ENCODE peak calls at places on chromosomes 7 and 10, in eight cellular contexts. G is stimulated activated naive CD8-positive, alpha-beta T cell treated with anti-CD3 and anti-CD28 coated beads, Interleukin-15, Interleukin-2, amounts not matched to agents 100 U/mL and 50 U/mL, for 24 hours; L is naive thymus-derived CD8-positive, alpha-beta T cell; Y is hepatic stellate cell; H is cerebellum; U is HFF-Myc; P is NCI-H2107; R is caudate nucleus. J is an unnamed sample.

GRCh38 chr10:103231047-103231551 is 14.6 kb upstream of the RPEL1 start:
- DNase-seq in G (no peak), L (no peak), Y (peak; percentile 71), H (no peak), U (peak; percentile 73), P (no peak), R (no peak), J (no peak)

GRCh38 chr10:30863516-30864210 is 168.0 kb downstream of the ZNF438 start:
- DNase-seq in G (no peak), L (no peak), Y (no peak), H (no peak), U (no peak), P (no peak), R (no peak), J (no peak)

GRCh38 chr10:111698711-111699110 is 484.9 kb downstream of the GPAM start:
- DNase-seq in G (no peak), L (no peak), Y (no peak), H (no peak), U (no peak), P (no peak), R (no peak), J (no peak)

GRCh38 chr10:59175538-59176240 is 754 bp upstream of the PHYHIPL start:
- DNase-seq in G (no peak), L (no peak), Y (no peak), H (peak; percentile 57), U (no peak), P (no peak), R (peak; percentile 18), J (no peak)

GRCh38 chr7:140610204-140611165 is 30.1 kb downstream of the DENND2A start:
- DNase-seq in G (no peak), L (no peak), Y (no peak), H (no peak), U (no peak), P (no peak), R (no peak), J (no peak)

GRCh38 chr7:69002416-69002815 is 595.9 kb upstream of the AUTS2 start:
- DNase-seq in G (no peak), L (no peak), Y (no peak), H (no peak), U (no peak), P (no peak), R (no peak), J (no peak)

GRCh38 chr7:125828153-125828690 is 898.6 kb upstream of the POT1 start:
- DNase-seq in G (no peak), L (no peak), Y (no peak), H (no peak), U (no peak), P (no peak), R (no peak), J (no peak)

GRCh38 chr10:77673515-77674140 is 36.0 kb upstream of the KCNMA1 start:
- DNase-seq in G (no peak), L (no peak), Y (no peak), H (no peak), U (no peak), P (no peak), R (no peak), J (no peak)

GRCh38 chr7:40721344-40721949 is 586.6 kb downstream of the SUGCT start:
- DNase-seq in G (no peak), L (no peak), Y (no peak), H (peak; percentile 29), U (no peak), P (no peak), R (no peak), J (no peak)

GRCh38 chr7:21944616-21945373 is 904 bp downstream of the CDCA7L start:
- DNase-seq in G (peak; percentile 57), L (no peak), Y (no peak), H (peak; percentile 59), U (no peak), P (peak; percentile 46), R (no peak), J (peak; percentile 32)

GRCh38 chr10:23157239-23157661 is 34.9 kb upstream of the PTF1A start:
- DNase-seq in G (no peak), L (no peak), Y (no peak), H (no peak), U (no peak), P (no peak), R (no peak), J (no peak)

GRCh38 chr10:112265745-112266144 is 17.5 kb upstream of the TECTB start:
- DNase-seq in G (no peak), L (no peak), Y (no peak), H (no peak), U (no peak), P (no peak), R (no peak), J (no peak)

GRCh38 chr7:78279035-78279434 is 480.5 kb downstream of the PHTF2 start:
- DNase-seq in G (no peak), L (no peak), Y (peak; percentile 23), H (no peak), U (peak; percentile 40), P (no peak), R (no peak), J (no peak)

GRCh38 chr7:100401811-100402210 is 26.7 kb downstream of the ZCWPW1 start:
- DNase-seq in G (no peak), L (no peak), Y (no peak), H (peak; percentile 87), U (no peak), P (no peak), R (no peak), J (no peak)

GRCh38 chr10:77360121-77360520 is 277.5 kb downstream of the KCNMA1 start:
- DNase-seq in G (no peak), L (no peak), Y (peak; percentile 41), H (no peak), U (no peak), P (no peak), R (no peak), J (no peak)

GRCh38 chr7:30331338-30331737 is 46.9 kb downstream of the ZNRF2 start:
- DNase-seq in G (no peak), L (no peak), Y (no peak), H (no peak), U (no peak), P (no peak), R (no peak), J (no peak)

GRCh38 chr10:21831986-21832735 is 171.4 kb downstream of the DNAJC1 start:
- DNase-seq in G (no peak), L (no peak), Y (peak; percentile 9), H (no peak), U (no peak), P (no peak), R (no peak), J (no peak)

GRCh38 chr7:107196834-107197610 is 28.2 kb downstream of the HBP1 start:
- DNase-seq in G (no peak), L (no peak), Y (no peak), H (no peak), U (no peak), P (no peak), R (no peak), J (no peak)

GRCh38 chr7:70849580-70850235 is 282.2 kb upstream of the GALNT17 start:
- DNase-seq in G (no peak), L (no peak), Y (no peak), H (no peak), U (no peak), P (no peak), R (no peak), J (no peak)

GRCh38 chr10:69446650-69447151 is 4.6 kb upstream of the TSPAN15 start:
- DNase-seq in G (no peak), L (no peak), Y (peak; percentile 63), H (no peak), U (peak; percentile 55), P (no peak), R (no peak), J (no peak)

GRCh38 chr10:85262992-85263391 is 934.6 kb downstream of the CCSER2 start:
- DNase-seq in G (no peak), L (no peak), Y (no peak), H (no peak), U (no peak), P (no peak), R (no peak), J (no peak)

GRCh38 chr7:45573636-45574470 is at the start of gene ADCY1:
- DNase-seq in G (peak; percentile 32), L (no peak), Y (no peak), H (peak; percentile 85), U (no peak), P (peak; percentile 13), R (no peak), J (peak; percentile 19)

GRCh38 chr7:50557114-50557513 is 8.1 kb downstream of the DDC start:
- DNase-seq in G (no peak), L (no peak), Y (no peak), H (no peak), U (no peak), P (no peak), R (no peak), J (no peak)

GRCh38 chr7:69967699-69968450 is 369.6 kb downstream of the AUTS2 start:
- DNase-seq in G (no peak), L (no peak), Y (no peak), H (no peak), U (no peak), P (no peak), R (no peak), J (peak; percentile 39)

GRCh38 chr7:5598261-5598761 is 174.7 kb upstream of the TNRC18 start:
- DNase-seq in G (no peak), L (no peak), Y (no peak), H (no peak), U (no peak), P (no peak), R (no peak), J (no peak)

J was measured in DMS79.